ENCODE peak calls at places on chromosomes 6 and 20, in five cellular contexts. R is HEK293T, U is HepG2, O is SK-N-SH, P is GM12878. X is an unnamed sample.

GRCh38 chr6:105179244-105180065 is at the start of gene POPDC3:
- DNase-seq in R (peak), U (no peak), O (peak), P (no peak), X (peak)

GRCh38 chr20:19992996-19993908 is 23.9 kb upstream of the NAA20 start:
- DNase-seq in R (no peak), U (peak), O (peak), P (no peak), X (peak)

GRCh38 chr6:34359438-34360158 is 32.9 kb downstream of the NUDT3 start:
- DNase-seq in R (no peak), U (no peak), O (no peak), P (no peak), X (no peak)

GRCh38 chr6:153553627-153554026 is 422.5 kb upstream of the RGS17 start:
- DNase-seq in R (peak), U (peak), O (no peak), P (no peak), X (no peak)

GRCh38 chr6:128112494-128112893 is 211.6 kb upstream of the THEMIS start:
- DNase-seq in R (no peak), U (no peak), O (no peak), P (no peak), X (no peak)

GRCh38 chr6:66930559-66931290 is 1223.7 kb upstream of the EYS start:
- DNase-seq in R (no peak), U (no peak), O (no peak), P (no peak), X (no peak)

GRCh38 chr6:713351-713750 is 20.4 kb upstream of the EXOC2 start:
- DNase-seq in R (no peak), U (no peak), O (no peak), P (no peak), X (no peak)

GRCh38 chr6:94163877-94164276 is 744.5 kb upstream of the EPHA7 start:
- DNase-seq in R (no peak), U (no peak), O (no peak), P (no peak), X (no peak)

GRCh38 chr6:168197636-168198301 is 118.8 kb upstream of the FRMD1 start:
- DNase-seq in R (no peak), U (no peak), O (no peak), P (no peak), X (no peak)

GRCh38 chr6:20340056-20340455 is 61.6 kb upstream of the E2F3 start:
- DNase-seq in R (no peak), U (no peak), O (no peak), P (no peak), X (no peak)

GRCh38 chr6:79868098-79868722 is 79.1 kb downstream of the ELOVL4 start:
- DNase-seq in R (peak), U (peak), O (peak), P (peak), X (peak)

GRCh38 chr6:98036344-98036743 is 753.3 kb upstream of the MMS22L start:
- DNase-seq in R (no peak), U (no peak), O (no peak), P (no peak), X (no peak)

GRCh38 chr20:36571564-36572504 is 1.6 kb upstream of the TGIF2 start:
- DNase-seq in R (peak), U (peak), O (no peak), P (no peak), X (peak)

GRCh38 chr6:148693882-148694484 is 52.8 kb upstream of the UST start:
- DNase-seq in R (no peak), U (no peak), O (no peak), P (no peak), X (no peak)

GRCh38 chr20:25178563-25179438 is 16.7 kb upstream of the ENTPD6 start:
- DNase-seq in R (peak), U (peak), O (peak), P (no peak), X (peak)

GRCh38 chr6:20202070-20202658 is 10.1 kb downstream of the MBOAT1 start:
- DNase-seq in R (no peak), U (peak), O (no peak), P (peak), X (no peak)

GRCh38 chr6:148628251-148628650 is 118.6 kb upstream of the UST start:
- DNase-seq in R (no peak), U (no peak), O (no peak), P (no peak), X (peak)

GRCh38 chr20:16485406-16485805 is 87.8 kb downstream of the KIF16B start:
- DNase-seq in R (no peak), U (no peak), O (no peak), P (no peak), X (no peak)

GRCh38 chr20:23637282-23638221 is at the start of gene CST3:
- DNase-seq in R (peak), U (peak), O (peak), P (no peak), X (peak)

GRCh38 chr6:47780510-47781356 is 1.1 kb upstream of the OPN5 start:
- DNase-seq in R (peak), U (peak), O (peak), P (no peak), X (peak)

GRCh38 chr6:26375270-26375669 is 7.6 kb upstream of the BTN2A2 start:
- DNase-seq in R (no peak), U (no peak), O (no peak), P (no peak), X (no peak)

GRCh38 chr20:50015993-50016770 is 33.4 kb downstream of the SNAI1 start:
- DNase-seq in R (no peak), U (peak), O (peak), P (no peak), X (peak)

GRCh38 chr6:38188677-38189335 is 369.3 kb downstream of the ZFAND3 start:
- DNase-seq in R (no peak), U (no peak), O (no peak), P (no peak), X (no peak)

GRCh38 chr20:45489083-45489531 is 19.6 kb downstream of the WFDC2 start:
- DNase-seq in R (no peak), U (no peak), O (no peak), P (no peak), X (no peak)

GRCh38 chr6:107578642-107579332 is 88.9 kb downstream of the SOBP start:
- DNase-seq in R (no peak), U (no peak), O (peak), P (no peak), X (no peak)

GRCh38 chr6:105981002-105981887 is 104.9 kb upstream of the PRDM1 start:
- DNase-seq in R (no peak), U (no peak), O (peak), P (no peak), X (no peak)

GRCh38 chr20:38728911-38729642 is 4.8 kb downstream of the SLC32A1 start:
- DNase-seq in R (no peak), U (no peak), O (peak), P (no peak), X (no peak)

GRCh38 chr6:11700118-11700718 is 78.4 kb downstream of the ADTRP start:
- DNase-seq in R (peak), U (peak), O (peak), P (no peak), X (peak)

GRCh38 chr20:16392346-16392745 is 180.9 kb downstream of the KIF16B start:
- DNase-seq in R (no peak), U (no peak), O (no peak), P (peak), X (no peak)

GRCh38 chr6:54802775-54803631 is 43.6 kb upstream of the FAM83B start:
- DNase-seq in R (no peak), U (no peak), O (no peak), P (no peak), X (no peak)

GRCh38 chr6:37302086-37302686 is 44.2 kb upstream of the TMEM217 start:
- DNase-seq in R (no peak), U (no peak), O (no peak), P (no peak), X (peak)

GRCh38 chr6:78867020-78867369 is 356 bp upstream of the IRAK1BP1 start:
- DNase-seq in R (no peak), U (no peak), O (no peak), P (no peak), X (peak)

GRCh38 chr6:10465633-10466499 is 51.0 kb upstream of the TFAP2A start:
- DNase-seq in R (peak), U (peak), O (peak), P (no peak), X (peak)

GRCh38 chr20:12372557-12372956 is 454.9 kb downstream of the BTBD3 start:
- DNase-seq in R (no peak), U (peak), O (no peak), P (no peak), X (no peak)

GRCh38 chr20:12371955-12372354 is 454.3 kb downstream of the BTBD3 start:
- DNase-seq in R (no peak), U (no peak), O (no peak), P (no peak), X (no peak)
- TF ChIP-seq FOXM1 in R (no peak), U (no peak), O (no peak), P (no peak), X (no peak)

GRCh38 chr6:135535989-135536414 is 38.5 kb upstream of the AHI1 start:
- DNase-seq in R (peak), U (peak), O (peak), P (peak), X (peak)
- TF ChIP-seq FOXM1 in R (no peak), U (no peak), O (no peak), P (no peak), X (no peak)

GRCh38 chr6:92587521-92587920 is 831.8 kb downstream of the EPHA7 start:
- DNase-seq in R (no peak), U (no peak), O (no peak), P (no peak), X (no peak)
- TF ChIP-seq FOXM1 in R (no peak), U (no peak), O (no peak), P (no peak), X (no peak)

GRCh38 chr6:15107644-15108382 is 138.1 kb upstream of the JARID2 start:
- DNase-seq in R (no peak), U (no peak), O (no peak), P (no peak), X (no peak)

GRCh38 chr6:15109338-15110090 is 136.4 kb upstream of the JARID2 start:
- DNase-seq in R (no peak), U (no peak), O (no peak), P (no peak), X (no peak)

GRCh38 chr6:15110721-15111354 is 135.0 kb upstream of the JARID2 start:
- DNase-seq in R (no peak), U (no peak), O (no peak), P (no peak), X (no peak)

GRCh38 chr6:15108383-15108715 is 137.5 kb upstream of the JARID2 start:
- DNase-seq in R (no peak), U (no peak), O (no peak), P (no peak), X (no peak)

DNA sequence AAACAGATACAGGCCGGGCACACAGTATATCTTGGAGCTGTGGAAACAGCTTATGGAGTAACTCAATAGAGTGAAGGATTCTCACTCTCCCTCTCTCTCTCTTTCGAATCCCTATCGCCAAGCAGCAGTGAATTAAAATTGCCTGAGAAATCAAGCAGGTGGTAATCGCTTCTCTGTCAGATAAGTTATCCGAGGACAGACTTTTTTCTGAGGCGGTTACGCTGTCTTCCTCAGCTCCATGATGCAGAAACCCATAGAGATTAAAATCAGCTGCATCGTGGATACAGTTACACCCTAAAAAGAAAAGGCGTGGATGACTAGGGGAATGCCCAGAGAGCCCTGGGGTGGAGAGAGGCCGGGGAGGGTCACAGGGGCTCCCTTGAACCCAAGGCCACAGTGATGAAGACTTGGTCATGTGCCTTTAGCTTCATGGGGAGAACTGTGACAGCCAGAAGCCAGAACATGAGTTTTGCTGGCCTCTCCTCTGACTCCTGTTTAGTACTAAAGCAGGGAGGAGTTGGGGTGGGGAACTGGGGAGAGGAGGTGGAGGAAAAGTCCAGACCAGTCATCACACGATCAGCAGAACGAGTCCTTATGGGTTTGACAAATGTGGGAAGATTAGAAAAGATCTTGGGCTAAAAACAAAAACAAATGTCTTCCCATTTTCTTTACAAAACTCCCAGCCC is 138.8 kb upstream of the JARID2 start:
- DNase-seq in R (no peak), U (no peak), O (no peak), P (no peak), X (peak)
- TF ChIP-seq FOXM1 in R (no peak), U (no peak), O (no peak), P (no peak), X (peak)

X was measured in K562.